ENCODE peak calls at places on chromosomes 13 and 19, in four cellular contexts. One of them, this sample, is unnamed.
A peak's percentile ranks its signal among the peaks of the same experiment; 100 is the strongest.

GRCh38 chr19:5074418-5074817 is 105.5 kb downstream of the KDM4B start:
- DNase-seq in psoas muscle: no peak
- DNase-seq in tibial nerve: no peak
- DNase-seq in fibroblast of lung: no peak
- DNase-seq in this sample: no peak

GRCh38 chr19:8377598-8377997 is 12.6 kb upstream of the RAB11B start:
- DNase-seq in psoas muscle: no peak
- DNase-seq in fibroblast of lung: no peak
- DNase-seq in tibial nerve: no peak
- DNase-seq in this sample: no peak

GRCh38 chr13:24264976-24265375 is 44.4 kb upstream of the C1QTNF9 start:
- DNase-seq in tibial nerve: no peak
- DNase-seq in fibroblast of lung: no peak
- DNase-seq in psoas muscle: no peak
- DNase-seq in this sample: peak; percentile 72

GRCh38 chr19:16351133-16351809 is 26.6 kb downstream of the KLF2 start:
- DNase-seq in psoas muscle: no peak
- DNase-seq in tibial nerve: no peak
- DNase-seq in fibroblast of lung: peak; percentile 48
- DNase-seq in this sample: no peak

GRCh38 chr13:99356216-99357089 is 49.3 kb upstream of the GPR183 start:
- DNase-seq in psoas muscle: no peak
- DNase-seq in fibroblast of lung: peak; percentile 92
- DNase-seq in tibial nerve: peak; percentile 30
- DNase-seq in this sample: peak; percentile 60

GRCh38 chr19:246551-246950 is 44.7 kb downstream of the PLPP2 start:
- DNase-seq in tibial nerve: no peak
- DNase-seq in psoas muscle: no peak
- DNase-seq in fibroblast of lung: no peak
- DNase-seq in this sample: no peak

GRCh38 chr19:1252221-1252817 is 3.9 kb downstream of the MIDN start:
- DNase-seq in tibial nerve: peak; percentile 85
- DNase-seq in fibroblast of lung: peak; percentile 96
- DNase-seq in psoas muscle: peak; percentile 95
- DNase-seq in this sample: no peak

GRCh38 chr19:45451181-45451849 is 16.5 kb upstream of the FOSB start:
- DNase-seq in psoas muscle: peak; percentile 29
- DNase-seq in fibroblast of lung: peak; percentile 89
- DNase-seq in tibial nerve: no peak
- DNase-seq in this sample: peak; percentile 45

GRCh38 chr19:48450441-48450840 is 4.7 kb downstream of the GRWD1 start:
- DNase-seq in psoas muscle: no peak
- DNase-seq in tibial nerve: no peak
- DNase-seq in fibroblast of lung: no peak
- DNase-seq in this sample: no peak

GRCh38 chr13:114107686-114108081 is 24.7 kb downstream of the RASA3 start:
- DNase-seq in tibial nerve: no peak
- DNase-seq in psoas muscle: peak; percentile 75
- DNase-seq in fibroblast of lung: peak; percentile 87
- DNase-seq in this sample: peak; percentile 6

GRCh38 chr13:29594710-29595379 is 643 bp downstream of the SLC7A1 start:
- DNase-seq in fibroblast of lung: peak; percentile 64
- DNase-seq in psoas muscle: peak; percentile 80
- DNase-seq in tibial nerve: peak; percentile 54
- DNase-seq in this sample: peak; percentile 17

GRCh38 chr13:113084943-113085540 is 20.5 kb upstream of the F7 start:
- DNase-seq in tibial nerve: no peak
- DNase-seq in fibroblast of lung: no peak
- DNase-seq in psoas muscle: peak; percentile 7
- DNase-seq in this sample: no peak

GRCh38 chr19:799076-799881 is 2.0 kb downstream of the PTBP1 start:
- DNase-seq in tibial nerve: no peak
- DNase-seq in fibroblast of lung: peak; percentile 63
- DNase-seq in psoas muscle: peak; percentile 23
- DNase-seq in this sample: no peak

GRCh38 chr19:7783991-7784421 is 21.0 kb downstream of the CLEC4M start:
- DNase-seq in psoas muscle: no peak
- DNase-seq in fibroblast of lung: peak; percentile 18
- DNase-seq in tibial nerve: peak; percentile 15
- DNase-seq in this sample: no peak

GRCh38 chr19:17236414-17236716 is 9.4 kb downstream of the NR2F6 start:
- DNase-seq in psoas muscle: no peak
- DNase-seq in fibroblast of lung: no peak
- DNase-seq in tibial nerve: no peak
- DNase-seq in this sample: no peak

GRCh38 chr19:13436352-13436751 is 69.9 kb downstream of the CACNA1A start:
- DNase-seq in fibroblast of lung: no peak
- DNase-seq in tibial nerve: no peak
- DNase-seq in psoas muscle: no peak
- DNase-seq in this sample: no peak

GRCh38 chr19:15180451-15181390 is 20.1 kb downstream of the NOTCH3 start:
- DNase-seq in psoas muscle: no peak
- DNase-seq in tibial nerve: no peak
- DNase-seq in fibroblast of lung: no peak
- DNase-seq in this sample: no peak

GRCh38 chr13:34243396-34243795 is 425.4 kb downstream of the RFC3 start:
- DNase-seq in psoas muscle: no peak
- DNase-seq in tibial nerve: no peak
- DNase-seq in fibroblast of lung: no peak
- DNase-seq in this sample: no peak

GRCh38 chr19:53951436-53951835 is 11.3 kb upstream of the CACNG8 start:
- DNase-seq in tibial nerve: no peak
- DNase-seq in psoas muscle: no peak
- DNase-seq in fibroblast of lung: no peak
- DNase-seq in this sample: no peak

GRCh38 chr19:30158893-30159245 is 213.3 kb upstream of the ZNF536 start:
- DNase-seq in psoas muscle: no peak
- DNase-seq in fibroblast of lung: no peak
- DNase-seq in tibial nerve: no peak
- DNase-seq in this sample: no peak

GRCh38 chr19:18121166-18121565 is 23.6 kb downstream of the MAST3 start:
- DNase-seq in psoas muscle: no peak
- DNase-seq in fibroblast of lung: no peak
- DNase-seq in tibial nerve: no peak
- DNase-seq in this sample: no peak

GRCh38 chr13:43872181-43872580 is 7.4 kb downstream of the CCDC122 start:
- DNase-seq in psoas muscle: no peak
- DNase-seq in tibial nerve: no peak
- DNase-seq in fibroblast of lung: peak; percentile 54
- DNase-seq in this sample: no peak

GRCh38 chr19:7460562-7460966 is 28.3 kb downstream of the PEX11G start:
- DNase-seq in fibroblast of lung: peak; percentile 94
- DNase-seq in psoas muscle: no peak
- DNase-seq in tibial nerve: no peak
- DNase-seq in this sample: no peak

GRCh38 chr19:38057954-38058690 is 151.1 kb downstream of the SIPA1L3 start:
- DNase-seq in tibial nerve: no peak
- DNase-seq in psoas muscle: no peak
- DNase-seq in fibroblast of lung: no peak
- DNase-seq in this sample: no peak

GRCh38 chr19:34577531-34578101 is 96.1 kb downstream of the WTIP start:
- DNase-seq in psoas muscle: no peak
- DNase-seq in fibroblast of lung: no peak
- DNase-seq in tibial nerve: no peak
- DNase-seq in this sample: no peak

GRCh38 chr13:24128962-24129361 is 31.6 kb upstream of the SPATA13 start:
- DNase-seq in tibial nerve: no peak
- DNase-seq in fibroblast of lung: no peak
- DNase-seq in psoas muscle: no peak
- DNase-seq in this sample: no peak

GRCh38 chr19:53927745-53928144 is 18.7 kb downstream of the CACNG7 start:
- DNase-seq in tibial nerve: no peak
- DNase-seq in psoas muscle: no peak
- DNase-seq in fibroblast of lung: peak; percentile 58
- DNase-seq in this sample: no peak

GRCh38 chr13:91592050-91593014 is 193.9 kb downstream of the GPC5 start:
- DNase-seq in tibial nerve: no peak
- DNase-seq in fibroblast of lung: peak; percentile 39
- DNase-seq in psoas muscle: no peak
- DNase-seq in this sample: no peak

GRCh38 chr13:80382576-80382975 is 41.6 kb upstream of the SPRY2 start:
- DNase-seq in psoas muscle: no peak
- DNase-seq in fibroblast of lung: no peak
- DNase-seq in tibial nerve: no peak
- DNase-seq in this sample: no peak

GRCh38 chr13:101626925-101627555 is 174.6 kb downstream of the ITGBL1 start:
- DNase-seq in fibroblast of lung: no peak
- DNase-seq in tibial nerve: no peak
- DNase-seq in psoas muscle: no peak
- DNase-seq in this sample: no peak

GRCh38 chr19:55830656-55831055 is 1.1 kb downstream of the NLRP11 start:
- DNase-seq in fibroblast of lung: no peak
- DNase-seq in tibial nerve: no peak
- DNase-seq in psoas muscle: no peak
- DNase-seq in this sample: no peak

GRCh38 chr13:23268441-23268840 is 87.7 kb downstream of the SGCG start:
- DNase-seq in tibial nerve: no peak
- DNase-seq in fibroblast of lung: no peak
- DNase-seq in psoas muscle: no peak
- DNase-seq in this sample: no peak

GRCh38 chr13:109610517-109610916 is 175.9 kb downstream of the IRS2 start:
- DNase-seq in fibroblast of lung: no peak
- DNase-seq in psoas muscle: no peak
- DNase-seq in tibial nerve: peak; percentile 8
- DNase-seq in this sample: no peak

GRCh38 chr19:35098413-35099049 is 17.1 kb upstream of the FXYD3 start:
- DNase-seq in tibial nerve: no peak
- DNase-seq in fibroblast of lung: no peak
- DNase-seq in psoas muscle: no peak
- DNase-seq in this sample: no peak

GRCh38 chr19:4229179-4229931 is at the start of gene EBI3:
- DNase-seq in psoas muscle: peak; percentile 33
- DNase-seq in fibroblast of lung: peak; percentile 67
- DNase-seq in tibial nerve: peak; percentile 7
- DNase-seq in this sample: no peak

GRCh38 chr19:10252707-10253106 is 693 bp downstream of the MRPL4 start:
- DNase-seq in psoas muscle: no peak
- DNase-seq in fibroblast of lung: no peak
- DNase-seq in tibial nerve: no peak
- DNase-seq in this sample: no peak

GRCh38 chr13:26759156-26759906 is 1.3 kb downstream of the GPR12 start:
- DNase-seq in psoas muscle: no peak
- DNase-seq in tibial nerve: no peak
- DNase-seq in fibroblast of lung: no peak
- DNase-seq in this sample: no peak

GRCh38 chr19:51980116-51980736 is 6.4 kb downstream of the ZNF350 start:
- DNase-seq in psoas muscle: no peak
- DNase-seq in tibial nerve: no peak
- DNase-seq in fibroblast of lung: no peak
- DNase-seq in this sample: no peak

GRCh38 chr19:51978882-51979281 is 7.8 kb downstream of the ZNF350 start:
- DNase-seq in fibroblast of lung: no peak
- DNase-seq in psoas muscle: no peak
- DNase-seq in tibial nerve: no peak
- DNase-seq in this sample: no peak

GRCh38 chr19:51976852-51977251 is 9.8 kb downstream of the ZNF350 start:
- DNase-seq in fibroblast of lung: no peak
- DNase-seq in tibial nerve: no peak
- DNase-seq in psoas muscle: no peak
- DNase-seq in this sample: no peak

GRCh38 chr19:51971624-51972023 is 15.0 kb downstream of the ZNF350 start:
- DNase-seq in psoas muscle: no peak
- DNase-seq in tibial nerve: no peak
- DNase-seq in fibroblast of lung: peak; percentile 28
- DNase-seq in this sample: no peak

DNA sequence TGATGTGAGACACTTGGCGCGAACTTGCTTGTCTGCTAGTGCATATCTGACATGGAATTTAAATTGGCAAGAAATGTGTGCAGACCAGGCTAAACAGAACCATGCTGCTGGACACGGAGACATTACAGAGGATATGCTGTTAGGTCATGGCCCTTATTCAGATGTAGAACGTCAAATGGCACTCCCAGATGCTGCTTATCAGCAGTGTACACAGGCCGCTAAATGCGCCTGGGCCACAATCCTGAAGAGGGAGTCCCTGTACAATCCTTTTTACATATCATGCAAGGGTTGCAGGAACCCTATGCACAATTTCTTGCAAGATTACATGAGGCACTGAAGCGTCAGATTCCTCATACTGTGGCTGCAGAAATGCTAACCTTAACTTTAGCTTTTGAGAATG is 9.3 kb downstream of the ZNF350 start:
- DNase-seq in psoas muscle: no peak
- DNase-seq in fibroblast of lung: no peak
- DNase-seq in tibial nerve: no peak
- DNase-seq in this sample: no peak
- H3K9me3 ChIP-seq in psoas muscle: peaks cover 78% of the 10 kb centered on the region
- H3K9me3 ChIP-seq in fibroblast of lung: no peaks in the 10 kb centered on the region
- H3K9me3 ChIP-seq in tibial nerve: peaks cover 22% of the 10 kb centered on the region
- H3K9me3 ChIP-seq in this sample: peaks cover 69% of the 10 kb centered on the region

GRCh38 chr13:106633321-106633720 is 65.4 kb upstream of the ARGLU1 start:
- DNase-seq in tibial nerve: no peak
- DNase-seq in psoas muscle: no peak
- DNase-seq in fibroblast of lung: no peak
- DNase-seq in this sample: no peak
- H3K9me3 ChIP-seq in tibial nerve: no peaks in the 10 kb centered on the region
- H3K9me3 ChIP-seq in psoas muscle: no peaks in the 10 kb centered on the region
- H3K9me3 ChIP-seq in fibroblast of lung: no peaks in the 10 kb centered on the region
- H3K9me3 ChIP-seq in this sample: no peaks in the 10 kb centered on the region

GRCh38 chr19:20005741-20006140 is 33.6 kb downstream of the ZNF682 start:
- DNase-seq in tibial nerve: no peak
- DNase-seq in psoas muscle: no peak
- DNase-seq in fibroblast of lung: no peak
- DNase-seq in this sample: no peak
- H3K9me3 ChIP-seq in tibial nerve: no peaks in the 10 kb centered on the region
- H3K9me3 ChIP-seq in psoas muscle: peaks cover 24% of the 10 kb centered on the region
- H3K9me3 ChIP-seq in fibroblast of lung: peaks cover 2% of the 10 kb centered on the region
- H3K9me3 ChIP-seq in this sample: peaks cover 12% of the 10 kb centered on the region

GRCh38 chr19:57949296-57949695 is 1.8 kb upstream of the ZNF256 start:
- DNase-seq in fibroblast of lung: no peak
- DNase-seq in tibial nerve: no peak
- DNase-seq in psoas muscle: no peak
- DNase-seq in this sample: no peak

GRCh38 chr19:57949702-57950101 is 2.2 kb upstream of the ZNF256 start:
- DNase-seq in tibial nerve: no peak
- DNase-seq in fibroblast of lung: no peak
- DNase-seq in psoas muscle: no peak
- DNase-seq in this sample: no peak

GRCh38 chr19:57947088-57947418 is 453 bp downstream of the ZNF256 start:
- DNase-seq in psoas muscle: no peak
- DNase-seq in fibroblast of lung: no peak
- DNase-seq in tibial nerve: no peak
- DNase-seq in this sample: no peak

GRCh38 chr19:57947419-57948134 is at the start of gene ZNF256:
- DNase-seq in fibroblast of lung: peak; percentile 96
- DNase-seq in tibial nerve: peak; percentile 84
- DNase-seq in psoas muscle: peak; percentile 95
- DNase-seq in this sample: peak; percentile 71

DNA sequence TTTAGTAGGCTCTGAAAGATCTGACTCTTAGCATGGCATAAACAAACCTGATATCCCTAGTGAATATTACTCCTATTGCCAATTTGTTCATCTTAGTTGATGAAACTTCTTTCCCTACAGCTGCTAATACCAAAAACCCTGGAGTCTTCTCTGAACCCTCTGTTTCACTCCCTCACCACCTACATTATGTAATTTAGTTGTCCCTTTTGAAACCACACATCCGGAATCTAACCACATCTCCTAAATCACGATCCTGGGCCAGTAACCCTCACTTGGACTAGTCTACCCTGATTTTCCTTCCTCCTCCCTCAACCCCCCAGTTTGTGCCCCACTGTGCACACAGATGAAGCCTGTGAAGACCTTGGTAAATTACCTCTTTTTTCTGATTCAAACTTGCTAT is 1.2 kb downstream of the ZNF256 start:
- DNase-seq in tibial nerve: no peak
- DNase-seq in psoas muscle: no peak
- DNase-seq in fibroblast of lung: no peak
- DNase-seq in this sample: no peak
- H3K9me3 ChIP-seq in tibial nerve: peaks cover 7% of the 10 kb centered on the region
- H3K9me3 ChIP-seq in psoas muscle: peaks cover 63% of the 10 kb centered on the region
- H3K9me3 ChIP-seq in fibroblast of lung: peaks cover 2% of the 10 kb centered on the region
- H3K9me3 ChIP-seq in this sample: peaks cover 20% of the 10 kb centered on the region